ENCODE peak calls at places on chromosomes 11 and 22, in eight cellular contexts. C is endothelial cell of umbilical vein, W is H9, A is OCI-LY7, Z is IMR-90, F is mesendoderm, M is HepG2, Y is astrocyte. X is an unnamed sample.

GRCh38 chr11:1862588-1863351 is 9.9 kb downstream of the LSP1 start:
- DNase-seq in C (no peak), W (no peak), A (no peak), Z (no peak), F (no peak), M (no peak), Y (peak; percentile 72), X (peak; percentile 97)

GRCh38 chr11:129364143-129364654 is 11.4 kb upstream of the BARX2 start:
- DNase-seq in C (peak; percentile 87), W (peak; percentile 94), A (peak; percentile 75), Z (peak; percentile 82), F (peak; percentile 96), M (peak; percentile 80), Y (peak; percentile 65), X (peak; percentile 83)

GRCh38 chr22:37244114-37244921 is at the start of gene RAC2:
- DNase-seq in C (peak; percentile 69), W (peak; percentile 73), A (peak; percentile 95), Z (peak; percentile 57), F (peak; percentile 58), M (no peak), Y (peak; percentile 39), X (peak; percentile 94)

GRCh38 chr22:47558828-47559700 is 796.6 kb downstream of the TBC1D22A start:
- DNase-seq in C (no peak), W (no peak), A (no peak), Z (no peak), F (no peak), M (no peak), Y (no peak), X (no peak)

GRCh38 chr11:71999360-71999759 is 651 bp downstream of the IL18BP start:
- DNase-seq in C (peak; percentile 30), W (no peak), A (no peak), Z (peak; percentile 52), F (peak; percentile 22), M (no peak), Y (no peak), X (peak; percentile 89)

GRCh38 chr11:14549891-14550290 is 29.7 kb upstream of the PSMA1 start:
- DNase-seq in C (no peak), W (no peak), A (no peak), Z (no peak), F (no peak), M (no peak), Y (no peak), X (no peak)

GRCh38 chr11:134580635-134581025 is 168.6 kb upstream of the B3GAT1 start:
- DNase-seq in C (no peak), W (no peak), A (no peak), Z (no peak), F (no peak), M (no peak), Y (no peak), X (no peak)

GRCh38 chr11:68903288-68903630 is 373 bp downstream of the MRPL21 start:
- DNase-seq in C (no peak), W (no peak), A (no peak), Z (no peak), F (no peak), M (no peak), Y (no peak), X (no peak)

GRCh38 chr11:129700701-129701100 is 114.9 kb upstream of the TMEM45B start:
- DNase-seq in C (no peak), W (no peak), A (no peak), Z (no peak), F (no peak), M (no peak), Y (no peak), X (no peak)

GRCh38 chr11:81548123-81548522 is 1185.5 kb downstream of the FAM181B start:
- DNase-seq in C (no peak), W (no peak), A (no peak), Z (no peak), F (no peak), M (no peak), Y (no peak), X (no peak)

GRCh38 chr11:72856551-72857342 is 42.5 kb downstream of the ATG16L2 start:
- DNase-seq in C (peak; percentile 93), W (no peak), A (no peak), Z (no peak), F (no peak), M (no peak), Y (no peak), X (peak; percentile 57)

GRCh38 chr11:7892751-7893356 is 38.2 kb downstream of the OR10A6 start:
- DNase-seq in C (peak; percentile 68), W (no peak), A (peak; percentile 84), Z (peak; percentile 74), F (peak; percentile 75), M (peak; percentile 36), Y (peak; percentile 45), X (no peak)

GRCh38 chr11:78138281-78138680 is 1.1 kb downstream of the ALG8 start:
- DNase-seq in C (no peak), W (no peak), A (no peak), Z (peak; percentile 16), F (no peak), M (no peak), Y (no peak), X (no peak)

DNA sequence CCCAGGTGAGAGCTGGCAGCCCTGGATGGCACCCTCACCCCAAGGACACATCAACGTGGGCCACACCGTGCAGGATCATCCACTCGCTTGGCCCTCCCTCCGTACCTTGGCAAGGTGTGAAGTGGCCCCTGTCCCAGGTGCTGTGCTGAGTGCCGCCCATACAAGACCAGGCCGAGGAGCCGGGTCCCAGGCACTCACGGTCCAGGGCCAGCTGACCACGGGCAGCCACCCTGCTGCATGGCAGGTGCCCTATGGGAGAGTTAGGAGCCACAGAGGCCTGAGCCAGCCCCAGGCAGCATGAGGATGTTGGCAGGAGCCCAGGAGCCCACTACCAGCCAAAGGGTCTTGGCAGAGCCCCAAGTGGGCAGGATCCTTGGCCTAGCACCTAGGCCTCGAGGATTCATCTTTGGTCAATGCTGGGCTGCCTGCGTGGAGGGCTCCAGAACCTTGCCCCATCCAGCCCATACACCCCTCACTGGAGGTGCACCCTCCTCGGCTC is 19.6 kb downstream of the RTN4R start:
- DNase-seq in C (no peak), W (no peak), A (no peak), Z (no peak), F (no peak), M (no peak), Y (no peak), X (no peak)
- H3K4me2 ChIP-seq in C (no peak overlapping the region), W (no peak overlapping the region), A (no peak overlapping the region), Z (no peak overlapping the region), F (no peak overlapping the region), M (no peak overlapping the region), Y (no peak overlapping the region), X (no peak overlapping the region)

DNA sequence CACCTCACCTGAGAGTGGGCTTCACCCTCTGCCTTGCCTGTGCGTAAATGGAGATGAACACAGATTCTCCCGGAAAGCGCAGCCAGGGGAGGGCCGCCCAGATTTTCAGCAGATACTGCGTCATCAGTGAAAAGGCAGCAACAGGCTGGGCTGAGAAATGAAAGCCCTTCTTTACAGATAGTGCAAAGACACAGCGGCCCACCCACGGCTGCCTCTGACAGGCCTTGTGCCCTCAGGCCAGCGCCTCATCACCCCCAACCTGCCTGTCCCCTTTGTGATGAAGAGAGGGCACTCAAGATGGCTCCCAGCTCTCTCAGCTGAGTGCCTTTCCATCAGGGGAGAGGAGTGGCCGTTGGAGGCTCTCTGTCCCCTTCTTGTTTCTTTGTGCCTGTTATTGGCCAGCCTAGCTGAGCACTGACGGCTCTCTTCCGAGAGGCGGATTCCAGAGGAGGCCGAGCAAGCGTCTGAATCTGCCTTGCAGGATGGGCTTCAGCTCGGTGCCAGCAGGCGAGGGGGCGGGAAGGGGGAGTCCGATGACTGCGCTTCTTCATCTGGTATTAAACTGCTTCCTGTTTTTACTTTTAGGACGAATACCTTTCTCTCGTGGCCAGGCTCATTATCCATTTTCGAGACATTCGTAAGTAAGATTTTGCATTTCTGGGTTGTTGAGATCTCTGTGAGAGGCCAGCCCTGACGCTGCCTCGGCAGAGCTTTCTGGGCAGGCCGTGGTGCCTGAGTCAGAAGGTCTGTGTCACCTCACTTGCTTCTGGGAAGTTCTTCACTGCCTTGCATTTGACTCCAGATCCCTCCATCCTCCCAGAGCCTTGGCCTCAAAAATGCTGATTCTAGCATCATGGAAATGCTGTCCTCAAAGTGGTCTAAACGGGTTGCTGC is 43.7 kb downstream of the MED15 start:
- DNase-seq in C (peak; percentile 68), W (peak; percentile 72), A (no peak), Z (peak; percentile 78), F (no peak), M (no peak), Y (peak; percentile 79), X (peak; percentile 94)
- H3K4me2 ChIP-seq in C (peak overlapping the region; percentile 33), W (no peak overlapping the region), A (no peak overlapping the region), Z (peak overlapping the region; percentile 9), F (no peak overlapping the region), M (no peak overlapping the region), Y (peak overlapping the region; percentile 61), X (peak overlapping the region; percentile 70)

DNA sequence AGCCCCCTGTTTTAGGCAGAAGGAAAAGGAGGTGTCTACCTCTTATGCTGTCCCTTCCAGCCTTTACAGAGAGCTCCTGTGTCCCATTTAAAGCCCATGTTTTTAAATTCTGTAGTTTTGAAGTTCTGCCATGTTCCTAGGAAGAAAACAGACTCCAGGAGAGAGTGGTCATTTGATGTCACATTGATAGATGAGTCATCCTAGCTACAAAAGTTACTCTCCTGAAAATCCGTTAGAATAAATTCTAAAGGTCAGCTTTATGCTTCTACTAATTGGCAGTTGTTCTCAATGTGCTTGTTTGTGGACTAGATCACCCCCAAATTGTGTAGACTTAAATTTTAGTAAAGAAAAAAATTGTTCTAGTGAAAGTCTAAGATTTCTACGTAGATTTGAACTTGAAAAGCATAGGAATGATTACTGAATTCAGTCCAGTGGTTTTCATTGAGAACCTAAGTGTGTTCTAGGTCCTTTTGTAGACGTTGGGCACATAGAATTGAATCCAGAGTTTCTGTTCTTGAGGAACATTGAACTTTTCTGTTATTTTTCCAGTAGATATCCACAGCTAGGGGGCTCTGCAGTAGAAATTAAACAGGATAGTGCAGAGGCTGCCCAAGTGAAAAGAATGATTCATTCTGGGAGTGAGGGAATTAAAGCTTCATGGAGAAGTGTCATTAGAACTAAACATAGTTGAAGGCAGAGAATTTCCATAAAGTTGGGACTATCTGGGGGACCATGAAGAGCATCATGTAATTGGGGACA is 140.6 kb upstream of the RASSF10 start:
- DNase-seq in C (no peak), W (no peak), A (no peak), Z (peak; percentile 27), F (peak; percentile 48), M (no peak), Y (no peak), X (peak; percentile 85)
- H3K4me2 ChIP-seq in C (no peak overlapping the region), W (no peak overlapping the region), A (no peak overlapping the region), Z (no peak overlapping the region), F (no peak overlapping the region), M (no peak overlapping the region), Y (peak overlapping the region; percentile 14), X (no peak overlapping the region)

GRCh38 chr11:57432017-57432590 is 5.2 kb upstream of the SLC43A3 start:
- DNase-seq in C (no peak), W (no peak), A (no peak), Z (no peak), F (no peak), M (no peak), Y (no peak), X (no peak)

GRCh38 chr11:57430946-57431345 is 4.0 kb upstream of the SLC43A3 start:
- DNase-seq in C (no peak), W (peak; percentile 40), A (no peak), Z (no peak), F (peak; percentile 39), M (no peak), Y (no peak), X (no peak)

GRCh38 chr11:57429946-57430345 is 3.0 kb upstream of the SLC43A3 start:
- DNase-seq in C (no peak), W (no peak), A (no peak), Z (no peak), F (no peak), M (no peak), Y (no peak), X (no peak)

GRCh38 chr11:57434640-57435546 is 8.0 kb upstream of the SLC43A3 start:
- DNase-seq in C (no peak), W (no peak), A (no peak), Z (peak; percentile 97), F (no peak), M (peak; percentile 94), Y (peak; percentile 90), X (peak; percentile 85)

GRCh38 chr11:57432714-57433163 is 5.8 kb upstream of the SLC43A3 start:
- DNase-seq in C (no peak), W (no peak), A (no peak), Z (peak; percentile 93), F (no peak), M (no peak), Y (peak; percentile 90), X (no peak)
- H3K4me2 ChIP-seq in C (no peak overlapping the region), W (no peak overlapping the region), A (no peak overlapping the region), Z (no peak overlapping the region), F (no peak overlapping the region), M (no peak overlapping the region), Y (peak overlapping the region; percentile 52), X (peak overlapping the region; percentile 5)